ENCODE peak calls at places on chromosomes 5 and 9, in six cellular contexts. C, X, I, Z, M and P are unnamed samples. For H3K4me1, the result is how much of the 10 kb centered on the place peaks cover.

GRCh38 chr9:35756275-35756742 is 2.2 kb upstream of the MSMP start:
- DNase-seq in X (no peak), C (peak), M (peak), Z (no peak), I (no peak), P (peak)

GRCh38 chr5:176748967-176749935 is 61.1 kb upstream of the UNC5A start:
- DNase-seq in X (no peak), C (no peak), I (no peak), M (no peak), Z (peak), P (no peak)

GRCh38 chr9:16869140-16869903 is 1.1 kb downstream of the BNC2 start:
- DNase-seq in C (no peak), Z (no peak), M (peak), I (no peak), X (no peak), P (no peak)

GRCh38 chr5:55160493-55161209 is 680 bp downstream of the GPX8 start:
- DNase-seq in X (peak), I (peak), Z (no peak), M (no peak), C (peak), P (peak)

GRCh38 chr5:95955996-95956899 is 5.4 kb downstream of the ELL2 start:
- DNase-seq in Z (no peak), C (no peak), M (no peak), X (no peak), I (peak), P (no peak)

GRCh38 chr9:108060165-108060564 is 570.6 kb upstream of the KLF4 start:
- DNase-seq in M (no peak), X (no peak), Z (no peak), C (no peak), I (no peak), P (no peak)

GRCh38 chr9:137313956-137314560 is 12.0 kb upstream of the NRARP start:
- DNase-seq in X (no peak), C (no peak), I (no peak), M (no peak), Z (peak), P (no peak)

GRCh38 chr5:35884125-35884788 is 27.6 kb downstream of the IL7R start:
- DNase-seq in X (peak), C (no peak), Z (no peak), I (peak), M (no peak), P (no peak)

GRCh38 chr9:134382733-134383132 is 56.5 kb downstream of the RXRA start:
- DNase-seq in M (no peak), Z (no peak), C (no peak), X (no peak), I (no peak), P (no peak)

GRCh38 chr5:32942225-32942989 is 231.3 kb downstream of the NPR3 start:
- DNase-seq in C (no peak), I (no peak), M (no peak), X (no peak), Z (no peak), P (no peak)

GRCh38 chr5:17816947-17817346 is 182.7 kb downstream of the TAF11L14 start:
- DNase-seq in M (no peak), C (no peak), X (no peak), Z (no peak), I (no peak), P (no peak)

GRCh38 chr5:8396756-8397155 is 527.8 kb downstream of the MTRR start:
- DNase-seq in I (peak), X (no peak), C (no peak), M (no peak), Z (no peak), P (no peak)

GRCh38 chr5:42994285-42995151 is 45.6 kb downstream of the ANXA2R start:
- DNase-seq in C (peak), M (peak), Z (no peak), X (no peak), I (peak), P (peak)

GRCh38 chr5:3179220-3179619 is 416.4 kb upstream of the IRX1 start:
- DNase-seq in X (no peak), I (no peak), C (no peak), M (no peak), Z (no peak), P (no peak)

GRCh38 chr9:100084734-100085133 is 14.1 kb downstream of the ERP44 start:
- DNase-seq in X (no peak), I (no peak), C (no peak), M (no peak), Z (no peak), P (no peak)

GRCh38 chr5:129358069-129358468 is 102.0 kb upstream of the ADAMTS19 start:
- DNase-seq in Z (no peak), X (no peak), C (no peak), M (no peak), I (no peak), P (no peak)

GRCh38 chr9:126443144-126443543 is 116.5 kb downstream of the MVB12B start:
- DNase-seq in Z (no peak), X (no peak), I (no peak), M (no peak), C (no peak), P (no peak)

GRCh38 chr5:103034662-103035392 is 85.1 kb downstream of the GIN1 start:
- DNase-seq in Z (no peak), C (no peak), M (no peak), X (no peak), I (no peak), P (peak)

GRCh38 chr5:109546461-109546860 is 136.7 kb upstream of the PJA2 start:
- DNase-seq in Z (no peak), I (no peak), C (no peak), M (no peak), X (no peak), P (no peak)

GRCh38 chr9:25964239-25964638 is 286.0 kb upstream of the TUSC1 start:
- DNase-seq in I (peak), M (no peak), C (no peak), X (peak), Z (no peak), P (no peak)

GRCh38 chr9:78288214-78288892 is 8.6 kb upstream of the PSAT1 start:
- DNase-seq in C (no peak), Z (no peak), I (no peak), M (no peak), X (no peak), P (no peak)

GRCh38 chr5:139867109-139867508 is 71.5 kb downstream of the PSD2 start:
- DNase-seq in Z (no peak), C (no peak), M (no peak), X (no peak), I (no peak), P (no peak)

GRCh38 chr5:139871624-139872023 is 76.0 kb downstream of the PSD2 start:
- DNase-seq in X (no peak), Z (no peak), M (no peak), I (no peak), C (no peak), P (no peak)

GRCh38 chr5:139870677-139871076 is 75.1 kb downstream of the PSD2 start:
- DNase-seq in Z (no peak), X (no peak), C (no peak), I (no peak), M (no peak), P (no peak)

GRCh38 chr5:139867581-139867980 is 72.0 kb downstream of the PSD2 start:
- DNase-seq in Z (no peak), X (no peak), I (no peak), C (no peak), M (no peak), P (no peak)

GRCh38 chr5:139869042-139869790 is 73.6 kb downstream of the PSD2 start:
- DNase-seq in I (no peak), C (no peak), M (no peak), X (no peak), Z (no peak), P (no peak)
- H3K4me3 ChIP-seq in I (no peak), C (no peak), M (no peak), X (no peak), Z (no peak), P (no peak)

DNA sequence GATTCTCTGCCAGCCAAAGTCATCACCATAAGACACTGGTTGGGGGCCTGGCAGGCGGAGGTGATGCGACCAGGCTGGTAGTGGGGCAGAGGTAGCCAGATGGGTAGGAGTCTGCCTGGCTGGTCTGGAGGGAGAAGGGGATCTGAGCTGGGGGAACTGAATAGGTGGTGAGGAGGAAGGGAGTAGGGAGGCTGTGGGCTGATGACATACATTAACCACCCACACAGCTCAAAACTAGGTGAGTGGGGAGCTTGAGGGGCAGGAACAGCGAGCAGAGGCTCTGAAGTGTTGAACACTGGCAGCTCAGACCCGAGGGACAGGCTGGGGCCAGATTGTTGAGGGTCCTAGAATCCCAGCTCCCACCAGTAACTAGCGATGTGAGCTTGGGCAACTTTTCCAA is 80.9 kb downstream of the DAB2IP start:
- DNase-seq in I (no peak), M (no peak), X (no peak), Z (no peak), C (no peak), P (no peak)
- H3K4me1 ChIP-seq in I (under half), M (under half), X (under half), Z (under half), C (half or more), P (under half)

GRCh38 chr9:114908104-114908621 is 22.2 kb downstream of the TNFSF8 start:
- DNase-seq in M (no peak), Z (peak), I (peak), C (no peak), X (peak), P (no peak)
- H3K27ac ChIP-seq in M (no peak), Z (peak), I (no peak), C (no peak), X (peak), P (no peak)

DNA sequence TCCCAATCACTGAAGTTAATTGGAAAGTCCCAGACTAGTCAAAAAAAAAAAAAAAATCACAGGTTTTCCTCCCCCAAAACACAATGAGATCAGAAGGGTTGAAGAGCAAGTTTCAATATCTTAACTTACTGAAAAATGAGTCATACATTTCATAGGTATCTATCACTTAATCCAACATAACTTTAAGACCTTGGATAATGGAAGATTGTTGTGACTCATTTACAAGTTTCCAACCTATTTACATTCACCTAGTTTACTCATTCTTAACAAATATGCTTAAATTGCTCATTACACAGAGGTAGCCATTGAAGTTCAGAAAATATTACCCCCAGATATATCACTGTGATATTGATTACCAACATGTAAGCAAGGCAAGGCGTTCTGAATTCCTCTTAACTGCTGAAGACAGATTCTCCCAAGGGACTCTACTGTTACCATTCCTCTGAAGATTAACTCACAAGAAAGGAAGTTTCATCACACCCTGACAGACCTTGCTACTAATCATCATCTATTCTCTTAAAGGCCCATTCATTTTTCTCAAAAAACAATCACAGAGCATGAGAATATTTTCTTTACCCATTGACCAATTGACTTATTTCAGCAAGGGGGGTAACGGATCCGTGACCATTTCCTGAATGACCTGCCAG is 563.8 kb downstream of the TLE1 start:
- DNase-seq in X (no peak), Z (no peak), C (no peak), M (no peak), I (no peak), P (no peak)
- H3K4me3 ChIP-seq in X (no peak), Z (no peak), C (no peak), M (no peak), I (no peak), P (no peak)

GRCh38 chr5:159902444-159903121 is 13.7 kb upstream of the ADRA1B start:
- DNase-seq in M (no peak), Z (no peak), C (no peak), X (peak), I (peak), P (no peak)

GRCh38 chr5:159901308-159901707 is 15.0 kb upstream of the ADRA1B start:
- DNase-seq in C (no peak), I (no peak), X (no peak), M (no peak), Z (no peak), P (no peak)

GRCh38 chr5:159903134-159903533 is 13.1 kb upstream of the ADRA1B start:
- DNase-seq in I (no peak), X (no peak), M (no peak), C (no peak), Z (no peak), P (no peak)

GRCh38 chr5:159899067-159900049 is 16.9 kb upstream of the ADRA1B start:
- DNase-seq in Z (no peak), X (no peak), M (no peak), I (peak), C (no peak), P (no peak)

DNA sequence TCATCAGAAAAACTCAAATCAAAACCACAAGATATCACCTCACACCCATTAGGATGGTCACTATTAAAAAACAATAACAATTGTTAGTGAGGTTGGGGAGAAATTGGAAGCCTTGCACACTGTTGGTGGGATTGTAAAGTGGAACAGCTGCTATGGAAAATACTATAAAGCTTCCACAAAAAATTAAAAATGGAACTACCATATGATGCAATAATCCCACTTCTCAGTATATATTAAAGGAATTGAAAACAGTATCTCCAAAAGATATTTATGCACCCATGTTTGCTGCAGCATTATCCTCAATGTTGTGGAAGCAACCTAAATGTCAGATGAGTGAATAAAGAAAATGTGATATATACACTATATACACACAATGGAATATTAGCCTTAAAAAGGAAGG is 14.5 kb upstream of the ADRA1B start:
- DNase-seq in C (no peak), Z (no peak), X (no peak), I (no peak), M (no peak), P (no peak)
- H3K4me1 ChIP-seq in C (under half), Z (under half), X (half or more), I (under half), M (under half), P (under half)

GRCh38 chr5:139574641-139575312 is 13.6 kb downstream of the UBE2D2 start:
- DNase-seq in Z (no peak), C (no peak), M (no peak), I (peak), X (no peak), P (no peak)

GRCh38 chr5:139569276-139569955 is 8.3 kb downstream of the UBE2D2 start:
- DNase-seq in Z (no peak), C (no peak), I (peak), M (no peak), X (no peak), P (no peak)

GRCh38 chr5:139575313-139575646 is 14.1 kb downstream of the UBE2D2 start:
- DNase-seq in X (no peak), C (no peak), Z (no peak), M (no peak), I (no peak), P (no peak)

GRCh38 chr5:139571543-139571942 is 10.4 kb downstream of the UBE2D2 start:
- DNase-seq in Z (no peak), M (no peak), X (no peak), I (no peak), C (no peak), P (no peak)

DNA sequence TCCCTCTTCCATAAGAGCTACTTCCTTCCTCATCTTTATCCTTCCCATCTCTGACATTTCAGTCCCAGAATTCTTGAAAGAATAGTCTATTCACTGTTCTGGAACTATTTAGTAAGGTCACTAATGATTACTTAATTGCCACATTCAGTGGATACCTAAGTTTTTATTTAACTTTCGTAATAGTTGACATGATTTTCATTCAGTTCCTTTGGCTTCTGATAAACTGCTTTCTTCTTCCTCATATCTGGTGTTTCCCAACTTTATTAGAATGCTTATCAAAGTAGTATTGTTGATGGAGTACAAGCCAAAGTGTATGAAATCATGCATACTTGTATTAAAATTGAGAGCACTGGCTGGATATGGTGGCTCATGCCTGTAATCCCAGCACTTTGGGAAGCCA is 10.8 kb downstream of the UBE2D2 start:
- DNase-seq in Z (no peak), C (no peak), I (no peak), X (no peak), M (no peak), P (no peak)
- H3K27ac ChIP-seq in Z (no peak), C (no peak), I (no peak), X (peak), M (no peak), P (no peak)